ENCODE peak calls at places on chromosomes 4 and X, in eight cellular contexts. One of them, this sample, is unnamed.

GRCh38 chr4:140130677-140131076 is 23.3 kb downstream of the MAML3 start:
- DNase-seq in A549: no peak
- DNase-seq in fibroblast of villous mesenchyme: peak; percentile 47
- DNase-seq in T-cell: no peak
- DNase-seq in T-helper 1 cell: peak; percentile 20
- DNase-seq in sigmoid colon: no peak
- DNase-seq in chondrocyte: no peak
- DNase-seq in activated gamma-delta T cell treated with Interleukin-2 at 50 U/mL for 16 hours: no peak
- DNase-seq in this sample: peak; percentile 74

GRCh38 chrX:41334866-41335589 is 1.1 kb downstream of the DDX3X start:
- DNase-seq in A549: peak; percentile 33
- DNase-seq in T-cell: no peak
- DNase-seq in fibroblast of villous mesenchyme: peak; percentile 72
- DNase-seq in T-helper 1 cell: peak; percentile 81
- DNase-seq in sigmoid colon: peak; percentile 91
- DNase-seq in chondrocyte: no peak
- DNase-seq in activated gamma-delta T cell treated with Interleukin-2 at 50 U/mL for 16 hours: peak; percentile 63
- DNase-seq in this sample: peak; percentile 60

GRCh38 chr4:84894621-84895020 is 71.9 kb downstream of the WDFY3 start:
- DNase-seq in fibroblast of villous mesenchyme: no peak
- DNase-seq in T-cell: no peak
- DNase-seq in sigmoid colon: no peak
- DNase-seq in activated gamma-delta T cell treated with Interleukin-2 at 50 U/mL for 16 hours: no peak
- DNase-seq in A549: no peak
- DNase-seq in chondrocyte: no peak
- DNase-seq in T-helper 1 cell: no peak
- DNase-seq in this sample: no peak

GRCh38 chr4:4559596-4559995 is 17.7 kb upstream of the STX18 start:
- DNase-seq in A549: no peak
- DNase-seq in T-helper 1 cell: no peak
- DNase-seq in sigmoid colon: no peak
- DNase-seq in activated gamma-delta T cell treated with Interleukin-2 at 50 U/mL for 16 hours: no peak
- DNase-seq in chondrocyte: no peak
- DNase-seq in T-cell: no peak
- DNase-seq in fibroblast of villous mesenchyme: peak; percentile 13
- DNase-seq in this sample: no peak

GRCh38 chr4:5631352-5632042 is 76.9 kb downstream of the EVC2 start:
- DNase-seq in chondrocyte: no peak
- DNase-seq in activated gamma-delta T cell treated with Interleukin-2 at 50 U/mL for 16 hours: no peak
- DNase-seq in A549: no peak
- DNase-seq in T-helper 1 cell: no peak
- DNase-seq in fibroblast of villous mesenchyme: no peak
- DNase-seq in sigmoid colon: no peak
- DNase-seq in T-cell: no peak
- DNase-seq in this sample: no peak

GRCh38 chr4:2570036-2570435 is 33.6 kb downstream of the FAM193A start:
- DNase-seq in chondrocyte: no peak
- DNase-seq in activated gamma-delta T cell treated with Interleukin-2 at 50 U/mL for 16 hours: no peak
- DNase-seq in sigmoid colon: no peak
- DNase-seq in fibroblast of villous mesenchyme: no peak
- DNase-seq in T-cell: no peak
- DNase-seq in A549: no peak
- DNase-seq in T-helper 1 cell: no peak
- DNase-seq in this sample: no peak

GRCh38 chr4:30671926-30672325 is 48.2 kb upstream of the PCDH7 start:
- DNase-seq in T-cell: no peak
- DNase-seq in fibroblast of villous mesenchyme: no peak
- DNase-seq in T-helper 1 cell: no peak
- DNase-seq in chondrocyte: no peak
- DNase-seq in sigmoid colon: no peak
- DNase-seq in activated gamma-delta T cell treated with Interleukin-2 at 50 U/mL for 16 hours: no peak
- DNase-seq in A549: no peak
- DNase-seq in this sample: no peak

GRCh38 chrX:119999087-119999634 is 55.6 kb upstream of the NKAP start:
- DNase-seq in chondrocyte: no peak
- DNase-seq in T-cell: no peak
- DNase-seq in activated gamma-delta T cell treated with Interleukin-2 at 50 U/mL for 16 hours: no peak
- DNase-seq in fibroblast of villous mesenchyme: no peak
- DNase-seq in A549: no peak
- DNase-seq in T-helper 1 cell: no peak
- DNase-seq in sigmoid colon: no peak
- DNase-seq in this sample: no peak

This sample was measured in SW480.